ENCODE peak calls at places on chromosomes 7 and 10, in five cellular contexts. J is ureter; D is NCI-H345; I is GOT3; T is stimulated activated CD8-positive, alpha-beta memory T cell treated with anti-CD3 and anti-CD28 coated beads, Interleukin-4, amount 100 ng/mL, for 48 hours. L is an unnamed sample.

GRCh38 chr7:157436076-157436475 is 99.3 kb downstream of the DNAJB6 start:
- DNase-seq in J (no peak), D (no peak), I (no peak), T (no peak), L (no peak)

GRCh38 chr7:149245244-149245643 is 5.8 kb downstream of the ZNF212 start:
- DNase-seq in J (no peak), D (no peak), I (no peak), T (peak), L (no peak)

GRCh38 chr7:138864667-138865066 is 66.7 kb upstream of the ATP6V0A4 start:
- DNase-seq in J (no peak), D (no peak), I (no peak), T (no peak), L (no peak)

GRCh38 chr7:18018296-18019205 is 9.1 kb downstream of the PRPS1L1 start:
- DNase-seq in J (no peak), D (no peak), I (no peak), T (no peak), L (no peak)

GRCh38 chr7:41702635-41703371 is at the start of gene INHBA:
- DNase-seq in J (no peak), D (no peak), I (peak), T (no peak), L (peak)

GRCh38 chr10:69406302-69406811 is 10.4 kb downstream of the TACR2 start:
- DNase-seq in J (no peak), D (no peak), I (no peak), T (no peak), L (peak)

GRCh38 chr7:99473315-99473596 is 566 bp downstream of the ZNF789 start:
- DNase-seq in J (no peak), D (peak), I (no peak), T (no peak), L (peak)

GRCh38 chr10:70544431-70545340 is 57.9 kb downstream of the PRF1 start:
- DNase-seq in J (no peak), D (no peak), I (no peak), T (no peak), L (no peak)

GRCh38 chr10:120372917-120373316 is 84.1 kb upstream of the PLPP4 start:
- DNase-seq in J (no peak), D (no peak), I (no peak), T (no peak), L (no peak)

GRCh38 chr10:89250814-89251416 is 660 bp downstream of the LIPA start:
- DNase-seq in J (no peak), D (peak), I (no peak), T (no peak), L (peak)

GRCh38 chr10:114391599-114391998 is 12.7 kb downstream of the AFAP1L2 start:
- DNase-seq in J (no peak), D (no peak), I (no peak), T (no peak), L (no peak)

GRCh38 chr7:105911961-105912575 is 35.7 kb upstream of the ATXN7L1 start:
- DNase-seq in J (no peak), D (no peak), I (no peak), T (no peak), L (no peak)

GRCh38 chr7:22861576-22861975 is 38.9 kb upstream of the TOMM7 start:
- DNase-seq in J (no peak), D (no peak), I (no peak), T (no peak), L (no peak)